ENCODE peak calls at places on chromosome 21, in six cellular contexts. H is ascending aorta, Z is GM12864, X is neural progenitor cell, C is fibroblast of mammary gland, N is fibroblast of lung. B is an unnamed sample.

GRCh38 chr21:29302340-29302991 is 3.7 kb downstream of the BACH1 start:
- DNase-seq in H (no peak), Z (no peak), X (no peak), C (peak), N (peak), B (no peak)

GRCh38 chr21:28884481-28884880 is 108.2 kb downstream of the LTN1 start:
- DNase-seq in H (no peak), Z (peak), X (no peak), C (peak), N (peak), B (no peak)

GRCh38 chr21:34333150-34333739 is 30.6 kb upstream of the KCNE2 start:
- DNase-seq in H (no peak), Z (no peak), X (no peak), C (no peak), N (no peak), B (no peak)

GRCh38 chr21:17352937-17353655 is 159.7 kb upstream of the CXADR start:
- DNase-seq in H (no peak), Z (no peak), X (no peak), C (no peak), N (no peak), B (no peak)

GRCh38 chr21:44766818-44767354 is 34.7 kb downstream of the UBE2G2 start:
- DNase-seq in H (no peak), Z (no peak), X (no peak), C (no peak), N (no peak), B (no peak)

GRCh38 chr21:45302082-45303061 is 14.7 kb upstream of the POFUT2 start:
- DNase-seq in H (peak), Z (no peak), X (no peak), C (peak), N (peak), B (no peak)

GRCh38 chr21:44433791-44434567 is 21.3 kb upstream of the LRRC3 start:
- DNase-seq in H (peak), Z (no peak), X (no peak), C (no peak), N (no peak), B (no peak)

GRCh38 chr21:28712396-28712795 is 280.3 kb downstream of the LTN1 start:
- DNase-seq in H (no peak), Z (no peak), X (no peak), C (peak), N (no peak), B (no peak)

GRCh38 chr21:37550618-37551405 is 184.2 kb downstream of the DYRK1A start:
- DNase-seq in H (peak), Z (no peak), X (no peak), C (no peak), N (no peak), B (no peak)

GRCh38 chr21:36848875-36849274 is 117.6 kb downstream of the HLCS start:
- DNase-seq in H (no peak), Z (no peak), X (no peak), C (no peak), N (no peak), B (no peak)

GRCh38 chr21:16588433-16588860 is 858.7 kb downstream of the USP25 start:
- DNase-seq in H (peak), Z (no peak), X (peak), C (peak), N (peak), B (no peak)

GRCh38 chr21:44986471-44987291 is 46.9 kb downstream of the SLX9 start:
- DNase-seq in H (peak), Z (no peak), X (no peak), C (no peak), N (no peak), B (no peak)

GRCh38 chr21:31108969-31109368 is 70.7 kb upstream of the KRTAP19-8 start:
- DNase-seq in H (no peak), Z (no peak), X (peak), C (peak), N (peak), B (no peak)

GRCh38 chr21:14452031-14452778 is 69.3 kb upstream of the HSPA13 start:
- DNase-seq in H (no peak), Z (no peak), X (no peak), C (no peak), N (no peak), B (no peak)
- TF ChIP-seq CTCF in H (no peak), Z (no peak), X (no peak), C (no peak), N (no peak), B (no peak)

GRCh38 chr21:25881524-25882376 is 147.0 kb downstream of the GABPA start:
- DNase-seq in H (peak), Z (peak), X (peak), C (peak), N (peak), B (peak)
- TF ChIP-seq CTCF in H (peak), Z (peak), X (peak), C (peak), N (peak), B (peak)

GRCh38 chr21:39628380-39628779 is 15.6 kb downstream of the B3GALT5 start:
- DNase-seq in H (no peak), Z (no peak), X (no peak), C (no peak), N (peak), B (no peak)

GRCh38 chr21:39630191-39630591 is 17.5 kb downstream of the B3GALT5 start:
- DNase-seq in H (no peak), Z (no peak), X (no peak), C (peak), N (peak), B (no peak)

GRCh38 chr21:39631842-39632577 is 19.3 kb downstream of the B3GALT5 start:
- DNase-seq in H (no peak), Z (no peak), X (no peak), C (no peak), N (peak), B (no peak)

GRCh38 chr21:39633043-39633442 is 20.3 kb downstream of the B3GALT5 start:
- DNase-seq in H (no peak), Z (no peak), X (no peak), C (peak), N (peak), B (no peak)

GRCh38 chr21:39630827-39631226 is 18.1 kb downstream of the B3GALT5 start:
- DNase-seq in H (no peak), Z (no peak), X (no peak), C (peak), N (peak), B (no peak)
- TF ChIP-seq CTCF in H (no peak), Z (no peak), X (no peak), C (no peak), N (no peak), B (no peak)

DNA sequence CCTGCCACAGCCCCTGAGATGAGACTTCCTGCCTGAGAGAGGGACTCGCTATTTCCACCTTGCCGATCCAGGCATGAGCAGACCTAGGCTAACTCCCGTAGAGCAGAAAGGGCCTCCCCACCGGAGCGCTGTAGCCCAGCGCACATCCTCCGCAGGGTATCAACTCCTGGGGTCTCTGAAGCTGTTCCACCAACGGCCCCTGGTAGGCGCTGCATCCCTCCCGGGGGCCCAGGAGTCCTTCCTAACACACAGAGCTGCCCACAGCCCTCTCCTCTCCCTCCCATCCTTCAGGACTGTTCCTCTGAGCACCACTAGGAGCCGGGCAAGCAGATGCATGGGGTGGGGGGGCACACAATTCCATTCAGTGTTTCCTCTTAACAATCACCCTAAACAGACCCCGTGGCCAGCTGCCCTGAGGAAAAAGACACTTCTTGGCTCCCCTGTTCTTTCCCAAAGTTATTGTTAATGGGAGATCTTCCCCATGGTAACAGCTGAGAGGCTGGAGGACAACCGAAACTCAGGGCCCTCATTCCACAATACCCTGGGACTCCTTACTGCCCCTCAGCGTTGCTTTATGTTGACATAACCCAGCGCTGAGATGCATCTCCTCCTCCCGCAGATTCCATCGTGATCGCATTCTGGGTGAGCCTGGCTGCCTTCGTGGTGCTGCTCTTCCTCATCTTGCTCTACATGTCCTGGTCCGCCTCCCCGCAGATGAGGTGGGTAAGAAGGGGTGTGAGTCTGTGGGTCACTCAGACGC is 7.5 kb downstream of the MRAP start:
- DNase-seq in H (no peak), Z (no peak), X (peak), C (no peak), N (no peak), B (no peak)
- TF ChIP-seq CTCF in H (no peak), Z (peak), X (peak), C (peak), N (no peak), B (no peak)

DNA sequence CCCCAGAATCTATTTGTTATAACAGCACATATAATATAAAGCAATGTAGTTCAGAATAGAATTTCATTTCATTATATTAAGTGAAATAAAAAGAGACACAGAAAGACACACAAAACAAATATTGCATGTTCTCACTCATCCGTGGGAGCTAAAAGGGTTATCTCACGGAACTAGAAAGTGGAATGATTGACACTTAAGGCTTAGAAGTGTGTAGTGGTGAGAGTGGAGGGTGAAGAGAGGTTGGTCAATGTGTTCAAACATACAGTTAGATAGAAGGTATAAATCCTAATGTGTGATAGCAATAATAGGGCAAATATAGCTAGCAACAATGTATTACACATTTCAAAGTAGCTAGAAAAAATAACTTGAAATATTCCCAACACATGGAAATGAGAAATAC is 1001.7 kb upstream of the TMPRSS15 start:
- DNase-seq in H (no peak), Z (no peak), X (no peak), C (no peak), N (no peak), B (no peak)
- TF ChIP-seq CTCF in H (no peak), Z (no peak), X (no peak), C (no peak), N (no peak), B (no peak)

GRCh38 chr21:26966978-26967913 is at the start of gene ADAMTS5:
- DNase-seq in H (peak), Z (no peak), X (peak), C (peak), N (peak), B (peak)
- TF ChIP-seq CTCF in H (no peak), Z (no peak), X (no peak), C (no peak), N (no peak), B (no peak)

GRCh38 chr21:46326110-46326703 is 2.3 kb downstream of the PCNT start:
- DNase-seq in H (no peak), Z (no peak), X (no peak), C (no peak), N (no peak), B (no peak)

GRCh38 chr21:46323710-46324389 is at the start of the genes C21orf58 and PCNT:
- DNase-seq in H (peak), Z (peak), X (peak), C (peak), N (peak), B (peak)

GRCh38 chr21:46324390-46325072 is 575 bp downstream of the PCNT start:
- DNase-seq in H (peak), Z (no peak), X (peak), C (peak), N (peak), B (peak)

GRCh38 chr21:46323227-46323709 is 402 bp downstream of the C21orf58 start:
- DNase-seq in H (no peak), Z (no peak), X (peak), C (no peak), N (no peak), B (peak)

DNA sequence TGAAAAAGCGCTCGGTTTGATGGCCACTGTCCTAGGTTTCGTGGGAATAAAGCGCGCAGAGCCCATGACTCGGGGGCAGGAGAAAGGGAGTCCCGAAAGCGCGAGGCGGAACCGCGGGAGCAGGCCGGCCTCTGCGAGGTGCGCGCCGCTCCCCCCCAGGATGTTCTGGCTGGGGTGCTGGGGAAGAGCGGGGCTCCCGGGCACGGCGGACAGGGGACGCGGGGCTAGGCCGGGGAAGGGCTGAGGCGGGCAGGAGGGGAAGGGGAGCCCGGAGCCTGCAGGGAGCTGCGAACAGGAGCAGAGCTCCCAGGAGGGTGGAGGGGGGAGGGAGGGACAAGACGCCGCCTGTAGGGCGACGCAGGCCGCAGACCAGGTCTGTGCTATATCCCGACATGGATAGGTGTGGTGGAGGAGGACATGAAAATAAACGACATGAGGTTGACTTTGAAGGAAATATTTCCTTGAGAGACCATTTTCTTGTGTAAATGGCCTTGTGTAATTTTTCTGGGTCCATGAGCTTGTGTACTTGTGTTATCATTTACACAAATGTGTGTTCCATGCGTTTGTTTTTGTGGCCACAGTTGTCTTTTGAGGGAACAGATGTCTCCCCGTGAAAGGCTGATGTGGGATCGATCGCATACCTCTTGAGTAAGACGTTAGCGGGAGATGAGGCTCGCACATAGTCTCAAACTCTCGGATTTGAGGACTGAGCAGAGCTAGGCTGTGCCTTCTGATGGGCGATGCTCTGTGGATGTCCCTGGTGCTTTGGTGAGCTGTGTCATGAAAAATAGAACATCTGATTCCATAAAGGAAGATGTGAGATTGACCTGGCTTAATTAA is 1.3 kb downstream of the PCNT start:
- DNase-seq in H (no peak), Z (no peak), X (peak), C (peak), N (peak), B (peak)
- TF ChIP-seq CTCF in H (no peak), Z (peak), X (peak), C (peak), N (no peak), B (peak)

GRCh38 chr21:39445339-39446269 is at the start of gene LCA5L:
- DNase-seq in H (peak), Z (peak), X (peak), C (peak), N (peak), B (peak)
- TF ChIP-seq CTCF in H (peak), Z (peak), X (no peak), C (no peak), N (no peak), B (no peak)

DNA sequence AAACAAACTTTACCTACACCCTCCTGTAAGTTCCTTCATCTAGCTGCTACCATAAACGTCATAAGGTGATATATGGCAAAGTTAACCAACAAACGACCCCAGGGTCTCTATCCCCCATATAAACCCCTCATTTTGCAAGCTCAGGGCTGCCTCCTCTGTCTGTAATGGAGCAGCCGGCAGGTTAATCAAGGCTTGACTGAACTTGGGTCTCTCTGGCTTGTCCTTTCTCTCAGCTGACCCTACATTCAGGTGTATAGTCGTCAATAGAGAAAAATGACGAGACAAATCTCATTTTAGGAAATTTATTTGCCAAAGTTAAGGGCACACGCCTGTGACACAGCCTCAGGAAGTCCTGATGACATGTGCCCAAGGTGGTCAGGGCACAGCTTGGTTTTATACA is 67.4 kb downstream of the WDR4 start:
- DNase-seq in H (no peak), Z (no peak), X (no peak), C (no peak), N (no peak), B (no peak)
- TF ChIP-seq CTCF in H (no peak), Z (no peak), X (no peak), C (no peak), N (no peak), B (no peak)

B was measured in GM10248.